ENCODE peak calls at places on chromosome 21, in six cellular contexts. M, W, Z, Y, T and V are unnamed samples.

GRCh38 chr21:41903559-41904351 is 24.6 kb upstream of the PRDM15 start:
- DNase-seq in M (no peak), W (no peak), Z (no peak), Y (no peak), T (no peak), V (no peak)

GRCh38 chr21:26964379-26964778 is 2.5 kb downstream of the ADAMTS5 start:
- DNase-seq in M (peak), W (peak), Z (no peak), Y (peak), T (peak), V (no peak)

GRCh38 chr21:41465176-41465781 is 39.2 kb downstream of the MX1 start:
- DNase-seq in M (no peak), W (no peak), Z (no peak), Y (no peak), T (no peak), V (no peak)

GRCh38 chr21:45211661-45212060 is 76.0 kb downstream of the POFUT2 start:
- DNase-seq in M (no peak), W (no peak), Z (no peak), Y (no peak), T (no peak), V (no peak)

GRCh38 chr21:35386491-35387079 is 337.5 kb upstream of the RUNX1 start:
- DNase-seq in M (no peak), W (no peak), Z (no peak), Y (no peak), T (no peak), V (no peak)

GRCh38 chr21:38806153-38806941 is 618 bp downstream of the ETS2 start:
- DNase-seq in M (peak), W (peak), Z (peak), Y (peak), T (peak), V (no peak)

GRCh38 chr21:27104749-27105439 is 138.0 kb upstream of the ADAMTS5 start:
- DNase-seq in M (no peak), W (peak), Z (no peak), Y (peak), T (no peak), V (peak)

GRCh38 chr21:44682580-44683151 is 703 bp upstream of the KRTAP12-1 start:
- DNase-seq in M (no peak), W (no peak), Z (no peak), Y (no peak), T (no peak), V (no peak)

GRCh38 chr21:26849428-26850115 is 4.4 kb upstream of the ADAMTS1 start:
- DNase-seq in M (no peak), W (peak), Z (no peak), Y (no peak), T (no peak), V (no peak)

GRCh38 chr21:25501996-25502665 is 105.2 kb downstream of the MRPL39 start:
- DNase-seq in M (no peak), W (no peak), Z (no peak), Y (no peak), T (no peak), V (no peak)